ENCODE peak calls at places on chromosomes 4 and X, in seven cellular contexts. A is H9, X is neuronal stem cell, U is mesenchymal stem cell, O is H1, J is IMR-90, K is trophoblast cell. I is an unnamed sample.

GRCh38 chrX:142084611-142085010 is 120.5 kb downstream of the MAGEC2 start:
- DNase-seq in A (no peak), X (no peak), U (no peak), O (no peak), J (no peak), K (no peak), I (no peak)

GRCh38 chrX:103157511-103158316 is 57.2 kb upstream of the BEX4 start:
- DNase-seq in A (no peak), X (no peak), U (peak; percentile 29), O (peak; percentile 51), J (peak; percentile 27), K (peak; percentile 59), I (peak; percentile 49)

GRCh38 chr4:142874684-142875083 is 28.6 kb upstream of the INPP4B start:
- DNase-seq in A (no peak), X (no peak), U (no peak), O (no peak), J (no peak), K (no peak), I (peak; percentile 11)

GRCh38 chr4:10879411-10880110 is 195.0 kb upstream of the CLNK start:
- DNase-seq in A (no peak), X (no peak), U (peak; percentile 4), O (no peak), J (peak; percentile 16), K (no peak), I (no peak)

GRCh38 chr4:132506568-132506967 is 642.5 kb upstream of the PCDH10 start:
- DNase-seq in A (no peak), X (no peak), U (no peak), O (no peak), J (no peak), K (no peak), I (no peak)

GRCh38 chrX:154748712-154749339 is 2.1 kb downstream of the GAB3 start:
- DNase-seq in A (no peak), X (peak; percentile 23), U (peak; percentile 68), O (no peak), J (peak; percentile 50), K (peak; percentile 91), I (peak; percentile 60)

GRCh38 chr4:23667659-23668058 is 222.2 kb downstream of the PPARGC1A start:
- DNase-seq in A (no peak), X (no peak), U (no peak), O (no peak), J (no peak), K (no peak), I (no peak)

GRCh38 chrX:105331244-105331643 is 110.8 kb upstream of the TEX13A start:
- DNase-seq in A (no peak), X (no peak), U (no peak), O (no peak), J (peak; percentile 52), K (peak; percentile 42), I (no peak)

GRCh38 chr4:184824081-184824775 is 1.5 kb downstream of the ACSL1 start:
- DNase-seq in A (no peak), X (no peak), U (peak; percentile 21), O (no peak), J (peak; percentile 20), K (no peak), I (no peak)

GRCh38 chr4:24104173-24104572 is 214.3 kb upstream of the PPARGC1A start:
- DNase-seq in A (no peak), X (no peak), U (peak; percentile 66), O (no peak), J (peak; percentile 55), K (peak; percentile 30), I (peak; percentile 8)

GRCh38 chr4:825969-826330 is at the start of gene CPLX1:
- DNase-seq in A (no peak), X (no peak), U (peak; percentile 24), O (peak; percentile 62), J (no peak), K (peak; percentile 5), I (peak; percentile 57)

GRCh38 chrX:37802028-37802427 is 22.2 kb downstream of the CYBB start:
- DNase-seq in A (no peak), X (no peak), U (no peak), O (no peak), J (no peak), K (peak; percentile 28), I (no peak)

GRCh38 chrX:120456973-120457372 is 12.1 kb downstream of the LAMP2 start:
- DNase-seq in A (no peak), X (no peak), U (no peak), O (no peak), J (peak; percentile 21), K (no peak), I (no peak)

GRCh38 chr4:53000560-53000959 is 138.4 kb downstream of the RASL11B start:
- DNase-seq in A (no peak), X (no peak), U (no peak), O (no peak), J (no peak), K (no peak), I (no peak)

GRCh38 chr4:952881-953573 is 20.3 kb downstream of the DGKQ start:
- DNase-seq in A (no peak), X (no peak), U (no peak), O (no peak), J (no peak), K (no peak), I (no peak)

GRCh38 chr4:5365071-5366008 is 314.1 kb downstream of the STK32B start:
- DNase-seq in A (peak; percentile 44), X (peak; percentile 6), U (peak; percentile 96), O (no peak), J (peak; percentile 97), K (peak; percentile 68), I (peak; percentile 74)

GRCh38 chrX:10156199-10157031 is at the start of gene CLCN4:
- DNase-seq in A (peak; percentile 71), X (peak; percentile 30), U (peak; percentile 56), O (peak; percentile 69), J (no peak), K (peak; percentile 79), I (peak; percentile 75)

GRCh38 chrX:129653181-129653984 is 1.4 kb downstream of the APLN start:
- DNase-seq in A (peak; percentile 19), X (no peak), U (no peak), O (no peak), J (no peak), K (no peak), I (no peak)

GRCh38 chr4:32830160-32830559 is 2110.0 kb downstream of the PCDH7 start:
- DNase-seq in A (no peak), X (no peak), U (no peak), O (no peak), J (no peak), K (no peak), I (no peak)

GRCh38 chrX:133495464-133496391 is 80.4 kb upstream of the GPC4 start:
- DNase-seq in A (no peak), X (no peak), U (peak; percentile 81), O (no peak), J (peak; percentile 26), K (no peak), I (no peak)

GRCh38 chr4:183966371-183966770 is 61.3 kb downstream of the STOX2 start:
- DNase-seq in A (no peak), X (no peak), U (no peak), O (no peak), J (peak; percentile 4), K (no peak), I (no peak)

GRCh38 chr4:152850377-152850776 is 70.6 kb downstream of the ARFIP1 start:
- DNase-seq in A (peak; percentile 80), X (no peak), U (peak; percentile 75), O (no peak), J (peak; percentile 54), K (peak; percentile 91), I (peak; percentile 92)

GRCh38 chrX:132957211-132958085 is 981 bp downstream of the HS6ST2 start:
- DNase-seq in A (peak; percentile 58), X (peak; percentile 66), U (peak; percentile 45), O (peak; percentile 60), J (no peak), K (peak; percentile 2), I (peak; percentile 56)

GRCh38 chr4:95693594-95693993 is 144.8 kb upstream of the UNC5C start:
- DNase-seq in A (peak; percentile 29), X (no peak), U (peak; percentile 40), O (no peak), J (peak; percentile 0), K (peak; percentile 58), I (peak; percentile 81)

GRCh38 chrX:119816300-119816699 is 24.9 kb upstream of the RPL39 start:
- DNase-seq in A (no peak), X (no peak), U (no peak), O (no peak), J (no peak), K (no peak), I (no peak)

DNA sequence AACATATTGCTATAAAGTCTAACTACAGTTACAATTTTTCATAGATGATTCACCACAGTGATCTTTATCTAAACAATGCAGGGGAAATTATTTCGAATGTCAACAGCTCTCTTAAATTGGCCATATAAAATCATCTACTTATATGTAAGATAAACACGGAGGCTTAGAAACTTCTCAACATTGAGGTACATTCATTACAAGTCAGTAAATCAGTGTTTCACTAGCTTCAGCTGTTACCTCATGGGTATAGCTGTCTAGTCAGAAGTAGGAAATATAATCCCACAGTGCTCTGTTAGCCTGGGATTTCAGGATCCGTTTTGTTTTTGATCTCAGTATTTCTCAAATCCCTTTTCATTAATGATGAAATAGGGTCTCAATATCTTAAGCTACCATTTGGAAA is 43.2 kb downstream of the PCDH7 start:
- DNase-seq in A (no peak), X (no peak), U (peak; percentile 50), O (no peak), J (peak; percentile 80), K (no peak), I (no peak)
- H2BK5ac ChIP-seq in A (no peak overlapping the region), X (no peak overlapping the region), U (no peak overlapping the region), O (no peak overlapping the region), J (peak overlapping the region; percentile 51), K (no peak overlapping the region), I (no peak overlapping the region)

GRCh38 chrX:137999071-137999470 is 433.1 kb downstream of the ZIC3 start:
- DNase-seq in A (no peak), X (no peak), U (no peak), O (no peak), J (no peak), K (no peak), I (no peak)
- H2BK120ac ChIP-seq in A (no peak overlapping the region), X (no peak overlapping the region), U (no peak overlapping the region), O (no peak overlapping the region), J (no peak overlapping the region), K (no peak overlapping the region), I (no peak overlapping the region)

GRCh38 chr4:147009875-147010274 is 64.2 kb upstream of the TTC29 start:
- DNase-seq in A (no peak), X (no peak), U (no peak), O (no peak), J (no peak), K (no peak), I (no peak)

GRCh38 chr4:147015531-147015930 is 69.9 kb upstream of the TTC29 start:
- DNase-seq in A (no peak), X (no peak), U (no peak), O (no peak), J (no peak), K (no peak), I (no peak)

GRCh38 chr4:147014946-147015345 is 69.3 kb upstream of the TTC29 start:
- DNase-seq in A (no peak), X (no peak), U (no peak), O (no peak), J (no peak), K (peak; percentile 86), I (no peak)

GRCh38 chr4:147006229-147006628 is 60.6 kb upstream of the TTC29 start:
- DNase-seq in A (no peak), X (no peak), U (no peak), O (no peak), J (no peak), K (no peak), I (no peak)

GRCh38 chr4:147011386-147011785 is 65.7 kb upstream of the TTC29 start:
- DNase-seq in A (no peak), X (no peak), U (no peak), O (no peak), J (no peak), K (no peak), I (no peak)
- H2BK5ac ChIP-seq in A (no peak overlapping the region), X (no peak overlapping the region), U (no peak overlapping the region), O (no peak overlapping the region), J (no peak overlapping the region), K (no peak overlapping the region), I (no peak overlapping the region)

GRCh38 chr4:145881585-145881984 is 57.0 kb downstream of the ZNF827 start:
- DNase-seq in A (no peak), X (no peak), U (no peak), O (no peak), J (no peak), K (no peak), I (no peak)
- H2BK120ac ChIP-seq in A (no peak overlapping the region), X (no peak overlapping the region), U (no peak overlapping the region), O (no peak overlapping the region), J (no peak overlapping the region), K (no peak overlapping the region), I (no peak overlapping the region)